ENCODE peak calls at places on chromosomes 7 and 10, in six cellular contexts. One of them, this sample, is unnamed.

GRCh38 chr10:119316729-119317097 is 109.3 kb downstream of the GRK5 start:
- DNase-seq in brain microvascular endothelial cell: peak
- DNase-seq in left ventricle myocardium inferior: no peak
- DNase-seq in heart right ventricle: no peak
- DNase-seq in colonic mucosa: no peak
- DNase-seq in cardiac muscle cell: peak
- DNase-seq in this sample: no peak

GRCh38 chr7:127845497-127846214 is 185.6 kb downstream of the LRRC4 start:
- DNase-seq in brain microvascular endothelial cell: no peak
- DNase-seq in left ventricle myocardium inferior: no peak
- DNase-seq in heart right ventricle: no peak
- DNase-seq in colonic mucosa: no peak
- DNase-seq in cardiac muscle cell: no peak
- DNase-seq in this sample: no peak

GRCh38 chr10:130017010-130017630 is 53.0 kb upstream of the EBF3 start:
- DNase-seq in brain microvascular endothelial cell: no peak
- DNase-seq in left ventricle myocardium inferior: no peak
- DNase-seq in heart right ventricle: no peak
- DNase-seq in colonic mucosa: no peak
- DNase-seq in cardiac muscle cell: no peak
- DNase-seq in this sample: no peak

GRCh38 chr10:3813986-3814831 is 29.2 kb upstream of the KLF6 start:
- DNase-seq in brain microvascular endothelial cell: peak
- DNase-seq in left ventricle myocardium inferior: no peak
- DNase-seq in heart right ventricle: no peak
- DNase-seq in colonic mucosa: no peak
- DNase-seq in cardiac muscle cell: peak
- DNase-seq in this sample: no peak

GRCh38 chr10:317219-317868 is 182.1 kb downstream of the ZMYND11 start:
- DNase-seq in brain microvascular endothelial cell: no peak
- DNase-seq in left ventricle myocardium inferior: peak
- DNase-seq in heart right ventricle: peak
- DNase-seq in colonic mucosa: peak
- DNase-seq in cardiac muscle cell: peak
- DNase-seq in this sample: no peak

GRCh38 chr10:132508497-132509443 is 28.8 kb upstream of the INPP5A start:
- DNase-seq in brain microvascular endothelial cell: no peak
- DNase-seq in left ventricle myocardium inferior: peak
- DNase-seq in heart right ventricle: peak
- DNase-seq in colonic mucosa: no peak
- DNase-seq in cardiac muscle cell: no peak
- DNase-seq in this sample: no peak

GRCh38 chr10:52031771-52032170 is 282.3 kb upstream of the DKK1 start:
- DNase-seq in brain microvascular endothelial cell: no peak
- DNase-seq in left ventricle myocardium inferior: no peak
- DNase-seq in heart right ventricle: no peak
- DNase-seq in colonic mucosa: no peak
- DNase-seq in cardiac muscle cell: peak
- DNase-seq in this sample: no peak

GRCh38 chr10:101903827-101904520 is 60.4 kb upstream of the KCNIP2 start:
- DNase-seq in brain microvascular endothelial cell: no peak
- DNase-seq in left ventricle myocardium inferior: no peak
- DNase-seq in heart right ventricle: no peak
- DNase-seq in colonic mucosa: peak
- DNase-seq in cardiac muscle cell: no peak
- DNase-seq in this sample: no peak

GRCh38 chr7:108067844-108068243 is 62.3 kb downstream of the LAMB4 start:
- DNase-seq in brain microvascular endothelial cell: no peak
- DNase-seq in left ventricle myocardium inferior: no peak
- DNase-seq in heart right ventricle: no peak
- DNase-seq in colonic mucosa: no peak
- DNase-seq in cardiac muscle cell: no peak
- DNase-seq in this sample: no peak

GRCh38 chr10:15427836-15428414 is 56.8 kb upstream of the FAM171A1 start:
- DNase-seq in brain microvascular endothelial cell: peak
- DNase-seq in left ventricle myocardium inferior: no peak
- DNase-seq in heart right ventricle: no peak
- DNase-seq in colonic mucosa: no peak
- DNase-seq in cardiac muscle cell: peak
- DNase-seq in this sample: no peak

GRCh38 chr7:2471022-2471329 is 5.2 kb downstream of the GRIFIN start:
- DNase-seq in brain microvascular endothelial cell: peak
- DNase-seq in left ventricle myocardium inferior: no peak
- DNase-seq in heart right ventricle: no peak
- DNase-seq in colonic mucosa: no peak
- DNase-seq in cardiac muscle cell: peak
- DNase-seq in this sample: no peak

GRCh38 chr7:95723583-95724180 is 48.7 kb upstream of the DYNC1I1 start:
- DNase-seq in brain microvascular endothelial cell: peak
- DNase-seq in left ventricle myocardium inferior: no peak
- DNase-seq in heart right ventricle: no peak
- DNase-seq in colonic mucosa: no peak
- DNase-seq in cardiac muscle cell: peak
- DNase-seq in this sample: no peak

GRCh38 chr10:31129261-31129660 is 97.6 kb upstream of the ZNF438 start:
- DNase-seq in brain microvascular endothelial cell: peak
- DNase-seq in left ventricle myocardium inferior: no peak
- DNase-seq in heart right ventricle: no peak
- DNase-seq in colonic mucosa: peak
- DNase-seq in cardiac muscle cell: peak
- DNase-seq in this sample: no peak

GRCh38 chr7:105204520-105204919 is 184.2 kb downstream of the SRPK2 start:
- DNase-seq in brain microvascular endothelial cell: no peak
- DNase-seq in left ventricle myocardium inferior: no peak
- DNase-seq in heart right ventricle: no peak
- DNase-seq in colonic mucosa: no peak
- DNase-seq in cardiac muscle cell: no peak
- DNase-seq in this sample: no peak

GRCh38 chr7:27164381-27165088 is 802 bp downstream of the HOXA9 start:
- DNase-seq in brain microvascular endothelial cell: no peak
- DNase-seq in left ventricle myocardium inferior: peak
- DNase-seq in heart right ventricle: no peak
- DNase-seq in colonic mucosa: no peak
- DNase-seq in cardiac muscle cell: no peak
- DNase-seq in this sample: no peak
- TF ChIP-seq CTCF in brain microvascular endothelial cell: no peak
- TF ChIP-seq CTCF in left ventricle myocardium inferior: no peak
- TF ChIP-seq CTCF in heart right ventricle: no peak
- TF ChIP-seq CTCF in colonic mucosa: no peak
- TF ChIP-seq CTCF in cardiac muscle cell: no peak
- TF ChIP-seq CTCF in this sample: no peak

DNA sequence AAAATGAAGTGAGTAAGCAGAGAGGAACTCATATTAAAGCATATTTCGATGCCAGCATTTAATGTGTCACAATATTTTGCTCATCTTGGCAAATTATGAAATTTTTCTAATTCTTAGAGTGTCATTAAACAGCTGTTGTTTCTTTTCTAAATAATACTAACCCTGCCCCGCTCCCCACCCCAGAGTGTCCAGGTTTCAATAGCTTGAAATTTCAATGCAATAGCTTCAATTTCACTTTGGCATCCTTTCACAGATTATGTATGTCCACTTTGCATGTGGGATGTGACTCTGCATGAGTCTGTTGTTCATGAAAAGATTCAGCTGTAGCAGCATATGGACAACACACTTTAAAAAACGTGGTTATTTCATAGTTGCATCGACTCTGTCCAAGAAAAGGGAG is 64.9 kb upstream of the CREB5 start:
- DNase-seq in brain microvascular endothelial cell: no peak
- DNase-seq in left ventricle myocardium inferior: no peak
- DNase-seq in heart right ventricle: no peak
- DNase-seq in colonic mucosa: no peak
- DNase-seq in cardiac muscle cell: peak
- DNase-seq in this sample: no peak
- H3K27ac ChIP-seq in brain microvascular endothelial cell: no peak
- H3K27ac ChIP-seq in left ventricle myocardium inferior: peak
- H3K27ac ChIP-seq in heart right ventricle: peak
- H3K27ac ChIP-seq in colonic mucosa: no peak
- H3K27ac ChIP-seq in cardiac muscle cell: peak
- H3K27ac ChIP-seq in this sample: no peak

GRCh38 chr7:27842094-27842493 is 102.1 kb downstream of the TAX1BP1 start:
- DNase-seq in brain microvascular endothelial cell: no peak
- DNase-seq in left ventricle myocardium inferior: no peak
- DNase-seq in heart right ventricle: no peak
- DNase-seq in colonic mucosa: no peak
- DNase-seq in cardiac muscle cell: no peak
- DNase-seq in this sample: no peak
- TF ChIP-seq CTCF in brain microvascular endothelial cell: no peak
- TF ChIP-seq CTCF in left ventricle myocardium inferior: no peak
- TF ChIP-seq CTCF in heart right ventricle: no peak
- TF ChIP-seq CTCF in colonic mucosa: no peak
- TF ChIP-seq CTCF in cardiac muscle cell: no peak
- TF ChIP-seq CTCF in this sample: no peak

GRCh38 chr10:65518379-65518778 is 1407.5 kb upstream of the LRRTM3 start:
- DNase-seq in brain microvascular endothelial cell: peak
- DNase-seq in left ventricle myocardium inferior: no peak
- DNase-seq in heart right ventricle: no peak
- DNase-seq in colonic mucosa: no peak
- DNase-seq in cardiac muscle cell: no peak
- DNase-seq in this sample: no peak
- H3K27ac ChIP-seq in brain microvascular endothelial cell: no peak
- H3K27ac ChIP-seq in left ventricle myocardium inferior: no peak
- H3K27ac ChIP-seq in heart right ventricle: no peak
- H3K27ac ChIP-seq in colonic mucosa: no peak
- H3K27ac ChIP-seq in cardiac muscle cell: no peak
- H3K27ac ChIP-seq in this sample: no peak

GRCh38 chr10:8233832-8234259 is 179.4 kb downstream of the GATA3 start:
- DNase-seq in brain microvascular endothelial cell: no peak
- DNase-seq in left ventricle myocardium inferior: no peak
- DNase-seq in heart right ventricle: no peak
- DNase-seq in colonic mucosa: no peak
- DNase-seq in cardiac muscle cell: no peak
- DNase-seq in this sample: no peak
- TF ChIP-seq CTCF in brain microvascular endothelial cell: no peak
- TF ChIP-seq CTCF in left ventricle myocardium inferior: no peak
- TF ChIP-seq CTCF in heart right ventricle: no peak
- TF ChIP-seq CTCF in colonic mucosa: no peak
- TF ChIP-seq CTCF in cardiac muscle cell: no peak
- TF ChIP-seq CTCF in this sample: no peak

GRCh38 chr7:29482056-29482455 is 81.6 kb upstream of the PRR15 start:
- DNase-seq in brain microvascular endothelial cell: no peak
- DNase-seq in left ventricle myocardium inferior: no peak
- DNase-seq in heart right ventricle: no peak
- DNase-seq in colonic mucosa: no peak
- DNase-seq in cardiac muscle cell: no peak
- DNase-seq in this sample: no peak
- H3K27ac ChIP-seq in brain microvascular endothelial cell: no peak
- H3K27ac ChIP-seq in left ventricle myocardium inferior: peak
- H3K27ac ChIP-seq in heart right ventricle: no peak
- H3K27ac ChIP-seq in colonic mucosa: no peak
- H3K27ac ChIP-seq in cardiac muscle cell: peak
- H3K27ac ChIP-seq in this sample: no peak

GRCh38 chr10:86399879-86400704 is 33.5 kb upstream of the GRID1 start:
- DNase-seq in brain microvascular endothelial cell: peak
- DNase-seq in left ventricle myocardium inferior: peak
- DNase-seq in heart right ventricle: peak
- DNase-seq in colonic mucosa: peak
- DNase-seq in cardiac muscle cell: peak
- DNase-seq in this sample: peak

GRCh38 chr10:86402283-86402931 is 35.8 kb upstream of the GRID1 start:
- DNase-seq in brain microvascular endothelial cell: no peak
- DNase-seq in left ventricle myocardium inferior: no peak
- DNase-seq in heart right ventricle: no peak
- DNase-seq in colonic mucosa: no peak
- DNase-seq in cardiac muscle cell: peak
- DNase-seq in this sample: no peak

GRCh38 chr10:86399514-86399878 is 32.9 kb upstream of the GRID1 start:
- DNase-seq in brain microvascular endothelial cell: no peak
- DNase-seq in left ventricle myocardium inferior: no peak
- DNase-seq in heart right ventricle: no peak
- DNase-seq in colonic mucosa: no peak
- DNase-seq in cardiac muscle cell: no peak
- DNase-seq in this sample: no peak

GRCh38 chr10:86401588-86402282 is 35.1 kb upstream of the GRID1 start:
- DNase-seq in brain microvascular endothelial cell: no peak
- DNase-seq in left ventricle myocardium inferior: no peak
- DNase-seq in heart right ventricle: no peak
- DNase-seq in colonic mucosa: no peak
- DNase-seq in cardiac muscle cell: peak
- DNase-seq in this sample: peak

GRCh38 chr10:86400705-86401587 is 34.4 kb upstream of the GRID1 start:
- DNase-seq in brain microvascular endothelial cell: no peak
- DNase-seq in left ventricle myocardium inferior: peak
- DNase-seq in heart right ventricle: peak
- DNase-seq in colonic mucosa: peak
- DNase-seq in cardiac muscle cell: peak
- DNase-seq in this sample: peak
- TF ChIP-seq CTCF in brain microvascular endothelial cell: peak
- TF ChIP-seq CTCF in left ventricle myocardium inferior: no peak
- TF ChIP-seq CTCF in heart right ventricle: no peak
- TF ChIP-seq CTCF in colonic mucosa: no peak
- TF ChIP-seq CTCF in cardiac muscle cell: peak
- TF ChIP-seq CTCF in this sample: no peak

This sample was measured in CD4-positive, alpha-beta T cell.